ENCODE peak calls at places on chromosomes 11 and 22, in six cellular contexts. K, S, J, L, N and O are unnamed samples.

GRCh38 chr22:17130199-17130598 is 9.0 kb upstream of the TMEM121B start:
- DNase-seq in K (no peak), S (no peak), J (no peak), L (no peak), N (peak), O (no peak)

GRCh38 chr22:45039206-45039605 is 29.4 kb upstream of the PHF21B start:
- DNase-seq in K (no peak), S (no peak), J (no peak), L (no peak), N (no peak), O (no peak)

GRCh38 chr22:19466126-19466716 is 12.8 kb downstream of the UFD1 start:
- DNase-seq in K (no peak), S (no peak), J (no peak), L (no peak), N (no peak), O (no peak)

GRCh38 chr11:62830904-62831519 is 839 bp downstream of the STX5 start:
- DNase-seq in K (no peak), S (no peak), J (no peak), L (no peak), N (peak), O (no peak)

GRCh38 chr11:67668191-67668551 is 6.3 kb downstream of the ALDH3B2 start:
- DNase-seq in K (no peak), S (no peak), J (no peak), L (no peak), N (no peak), O (no peak)

GRCh38 chr11:93773045-93773477 is 11.0 kb upstream of the MED17 start:
- DNase-seq in K (no peak), S (no peak), J (no peak), L (no peak), N (no peak), O (no peak)

GRCh38 chr11:75301602-75302345 is 49.7 kb downstream of the ARRB1 start:
- DNase-seq in K (no peak), S (no peak), J (no peak), L (peak), N (no peak), O (peak)

GRCh38 chr11:67031791-67032561 is 9.0 kb downstream of the SYT12 start:
- DNase-seq in K (no peak), S (peak), J (no peak), L (no peak), N (peak), O (no peak)

GRCh38 chr22:39524089-39524752 is 3.9 kb downstream of the ATF4 start:
- DNase-seq in K (no peak), S (peak), J (no peak), L (no peak), N (no peak), O (no peak)

GRCh38 chr11:68839953-68840641 is 1.6 kb downstream of the CPT1A start:
- DNase-seq in K (no peak), S (peak), J (no peak), L (no peak), N (no peak), O (peak)

GRCh38 chr11:28878025-28878424 is 769.8 kb downstream of the METTL15 start:
- DNase-seq in K (no peak), S (no peak), J (no peak), L (no peak), N (no peak), O (no peak)

GRCh38 chr11:4673781-4674180 is 23.9 kb downstream of the OR51E2 start:
- DNase-seq in K (no peak), S (no peak), J (no peak), L (no peak), N (no peak), O (no peak)

GRCh38 chr11:113279591-113279990 is 34.8 kb upstream of the TTC12 start:
- DNase-seq in K (no peak), S (no peak), J (no peak), L (no peak), N (no peak), O (no peak)

GRCh38 chr22:37025500-37026070 is 6.0 kb downstream of the MPST start:
- DNase-seq in K (no peak), S (no peak), J (no peak), L (no peak), N (no peak), O (no peak)

GRCh38 chr11:3671334-3672254 is at the start of gene CHRNA10:
- DNase-seq in K (no peak), S (no peak), J (no peak), L (no peak), N (no peak), O (no peak)

GRCh38 chr11:8219257-8220021 is 44.2 kb downstream of the LMO1 start:
- DNase-seq in K (no peak), S (peak), J (no peak), L (no peak), N (peak), O (peak)

GRCh38 chr11:95145430-95146063 is 55.9 kb downstream of the ENDOD1 start:
- DNase-seq in K (no peak), S (no peak), J (no peak), L (no peak), N (no peak), O (no peak)

GRCh38 chr22:37498289-37498909 is 12.2 kb upstream of the MFNG start:
- DNase-seq in K (peak), S (no peak), J (peak), L (no peak), N (no peak), O (peak)

GRCh38 chr11:83971063-83971462 is 684.9 kb upstream of the CCDC90B start:
- DNase-seq in K (no peak), S (peak), J (no peak), L (no peak), N (peak), O (peak)

GRCh38 chr11:1549355-1550330 is 22.4 kb downstream of the DUSP8 start:
- DNase-seq in K (no peak), S (no peak), J (no peak), L (no peak), N (no peak), O (no peak)

GRCh38 chr11:78929092-78929905 is 354.6 kb upstream of the NARS2 start:
- DNase-seq in K (no peak), S (no peak), J (no peak), L (no peak), N (no peak), O (no peak)

GRCh38 chr22:24591286-24591830 is 1.5 kb downstream of the LRRC75B start:
- DNase-seq in K (no peak), S (no peak), J (no peak), L (no peak), N (no peak), O (no peak)

GRCh38 chr11:132908017-132908810 is 624.1 kb downstream of the OPCML start:
- DNase-seq in K (no peak), S (peak), J (no peak), L (no peak), N (no peak), O (no peak)

GRCh38 chr22:48332438-48333322 is 1495.0 kb downstream of the BRD1 start:
- DNase-seq in K (no peak), S (no peak), J (no peak), L (no peak), N (no peak), O (no peak)

GRCh38 chr22:44981857-44982256 is 27.9 kb downstream of the PHF21B start:
- DNase-seq in K (no peak), S (no peak), J (no peak), L (no peak), N (no peak), O (no peak)

GRCh38 chr11:130634981-130635473 is 186.6 kb downstream of the ADAMTS15 start:
- DNase-seq in K (no peak), S (peak), J (no peak), L (no peak), N (peak), O (peak)

GRCh38 chr11:93849751-93850584 is 450 bp downstream of the VSTM5 start:
- DNase-seq in K (no peak), S (peak), J (no peak), L (peak), N (peak), O (peak)

GRCh38 chr22:43829904-43830851 is 18.1 kb upstream of the EFCAB6 start:
- DNase-seq in K (no peak), S (no peak), J (no peak), L (peak), N (peak), O (peak)

GRCh38 chr22:35154937-35155387 is 89.0 kb downstream of the ISX start:
- DNase-seq in K (no peak), S (peak), J (peak), L (peak), N (peak), O (peak)

GRCh38 chr11:28913883-28914282 is 805.7 kb downstream of the METTL15 start:
- DNase-seq in K (no peak), S (no peak), J (no peak), L (no peak), N (no peak), O (no peak)

GRCh38 chr11:125995313-125995712 is 49.5 kb downstream of the VSIG10L2 start:
- DNase-seq in K (no peak), S (no peak), J (peak), L (no peak), N (peak), O (no peak)

GRCh38 chr22:37925767-37926166 is 19.7 kb downstream of the MICALL1 start:
- DNase-seq in K (no peak), S (no peak), J (no peak), L (no peak), N (no peak), O (no peak)